ENCODE peak calls at places on chromosomes 1 and 21, in five cellular contexts. A, J, M, H and N are unnamed samples.

GRCh38 chr1:153346067-153346723 is 2.4 kb downstream of the PGLYRP4 start:
- DNase-seq in A (no peak), J (no peak), M (no peak), H (no peak), N (no peak)

GRCh38 chr1:112744019-112744578 is 29.0 kb upstream of the PPM1J start:
- DNase-seq in A (no peak), J (peak), M (no peak), H (peak), N (peak)

GRCh38 chr1:13702425-13703127 is 2.6 kb downstream of the PRDM2 start:
- DNase-seq in A (no peak), J (no peak), M (no peak), H (no peak), N (no peak)

GRCh38 chr21:36917487-36918158 is 48.8 kb downstream of the HLCS start:
- DNase-seq in A (peak), J (peak), M (peak), H (peak), N (peak)

GRCh38 chr1:225152061-225152460 is 222.6 kb downstream of the DNAH14 start:
- DNase-seq in A (no peak), J (no peak), M (no peak), H (no peak), N (no peak)

GRCh38 chr1:7538033-7538432 is 233.1 kb upstream of the VAMP3 start:
- DNase-seq in A (peak), J (peak), M (peak), H (peak), N (no peak)

GRCh38 chr1:174777262-174777661 is 222.5 kb upstream of the CACYBP start:
- DNase-seq in A (no peak), J (peak), M (no peak), H (no peak), N (no peak)

GRCh38 chr21:31866077-31866511 is 6.7 kb upstream of the HUNK start:
- DNase-seq in A (peak), J (peak), M (peak), H (peak), N (peak)

GRCh38 chr1:44553771-44554170 is 120.5 kb downstream of the TMEM53 start:
- DNase-seq in A (no peak), J (peak), M (peak), H (peak), N (peak)

GRCh38 chr1:216175714-216176113 is 247.5 kb downstream of the USH2A start:
- DNase-seq in A (no peak), J (no peak), M (peak), H (no peak), N (no peak)

GRCh38 chr1:94095112-94095637 is 25.8 kb downstream of the ABCA4 start:
- DNase-seq in A (no peak), J (peak), M (no peak), H (peak), N (peak)

GRCh38 chr1:224192082-224192786 is 9.2 kb downstream of the DEGS1 start:
- DNase-seq in A (no peak), J (no peak), M (no peak), H (no peak), N (no peak)

GRCh38 chr1:111535256-111536191 is 32.1 kb upstream of the ADORA3 start:
- DNase-seq in A (no peak), J (no peak), M (no peak), H (peak), N (no peak)

GRCh38 chr21:26366781-26367180 is 196.2 kb upstream of the APP start:
- DNase-seq in A (no peak), J (peak), M (peak), H (no peak), N (no peak)

GRCh38 chr1:29317916-29318530 is 81.7 kb downstream of the PTPRU start:
- DNase-seq in A (no peak), J (no peak), M (no peak), H (no peak), N (no peak)

GRCh38 chr1:81921851-81922462 is 121.2 kb downstream of the ADGRL2 start:
- DNase-seq in A (no peak), J (no peak), M (no peak), H (peak), N (no peak)

GRCh38 chr1:1554926-1555915 is 14.8 kb upstream of the TMEM240 start:
- DNase-seq in A (peak), J (peak), M (peak), H (peak), N (peak)

GRCh38 chr21:30268608-30269197 is 14.0 kb downstream of the KRTAP24-1 start:
- DNase-seq in A (peak), J (peak), M (peak), H (peak), N (no peak)

GRCh38 chr1:24704411-24705259 is 40.6 kb upstream of the CLIC4 start:
- DNase-seq in A (peak), J (peak), M (peak), H (peak), N (peak)

GRCh38 chr1:24707659-24708058 is 37.6 kb upstream of the CLIC4 start:
- DNase-seq in A (peak), J (peak), M (peak), H (peak), N (peak)

GRCh38 chr1:24702511-24703293 is 42.5 kb upstream of the CLIC4 start:
- DNase-seq in A (no peak), J (peak), M (peak), H (peak), N (peak)

GRCh38 chr1:24708938-24709337 is 36.3 kb upstream of the CLIC4 start:
- DNase-seq in A (no peak), J (no peak), M (no peak), H (no peak), N (no peak)

DNA sequence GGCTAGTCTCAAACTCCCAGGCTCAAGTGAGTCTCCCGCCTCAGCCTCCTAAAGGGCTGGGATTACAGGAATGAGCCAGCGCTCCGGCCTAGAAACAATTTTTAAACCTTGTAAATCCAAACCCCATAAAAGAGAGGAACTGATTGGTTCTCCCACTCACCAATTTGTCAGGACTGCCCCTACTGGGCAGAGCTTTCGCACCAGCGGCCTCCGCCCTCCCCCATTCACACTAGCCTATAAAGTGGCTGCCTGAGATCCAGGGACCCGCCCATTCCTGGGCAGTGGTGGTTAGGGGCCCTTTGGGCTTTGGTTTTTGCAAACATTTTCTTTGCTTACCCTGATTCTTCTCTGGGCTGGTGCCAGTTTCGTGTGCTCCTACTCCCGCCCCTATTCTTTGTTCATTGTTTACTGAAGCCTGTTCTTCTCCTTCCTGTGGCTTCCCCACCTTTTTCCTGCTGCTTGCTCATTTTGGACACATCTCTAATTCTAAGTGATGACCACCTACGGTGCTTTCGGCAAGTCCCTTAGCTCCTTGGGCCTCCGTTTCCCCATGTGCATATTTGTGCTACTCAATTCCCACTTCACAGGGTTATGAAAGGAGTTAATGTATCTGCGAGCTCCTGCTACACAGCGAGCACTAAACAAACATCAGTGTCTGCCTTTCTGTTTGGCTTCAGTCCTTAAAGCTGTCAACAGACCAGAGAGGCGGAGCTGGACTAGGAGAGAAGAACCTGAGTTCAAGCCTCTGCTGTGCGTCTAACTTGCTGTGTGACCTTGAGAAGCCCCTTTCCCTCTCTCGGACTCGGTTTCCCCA is 39.8 kb upstream of the CLIC4 start:
- DNase-seq in A (peak), J (peak), M (peak), H (peak), N (peak)
- H3K4me3 ChIP-seq in A (peak), J (no peak), M (peak), H (peak), N (peak)

DNA sequence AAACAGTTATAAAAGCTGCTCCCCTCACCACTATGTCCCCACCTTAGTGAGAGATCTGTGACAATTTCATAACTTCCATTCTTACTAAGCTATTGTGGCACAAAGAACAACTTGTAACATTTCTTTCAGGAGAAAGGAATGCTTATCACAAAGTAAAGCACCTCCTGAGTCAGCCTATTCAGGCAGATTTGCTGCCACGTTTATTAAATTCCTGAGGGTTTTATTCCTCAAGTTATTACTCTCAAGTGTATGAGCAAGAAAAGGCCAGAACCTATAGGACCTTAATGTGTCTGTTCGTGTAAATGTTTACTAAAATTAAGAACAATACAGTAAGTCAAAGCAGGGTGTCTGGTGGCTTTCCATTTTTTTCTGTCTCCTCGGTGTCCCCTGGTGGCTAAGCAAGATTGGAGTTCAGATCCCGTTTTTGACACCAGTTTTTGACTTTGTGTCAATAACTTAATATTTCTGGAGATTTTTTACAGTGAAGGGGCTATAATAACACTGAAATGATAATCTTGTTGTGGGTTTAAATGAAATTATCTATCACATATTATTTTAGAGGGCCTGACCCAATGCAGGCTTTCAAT is 1539.6 kb downstream of the BRINP3 start:
- DNase-seq in A (no peak), J (no peak), M (peak), H (peak), N (no peak)
- TF ChIP-seq CTCF in A (no peak), J (no peak), M (peak), H (peak), N (no peak)

GRCh38 chr1:65998763-65999583 is 206.3 kb downstream of the PDE4B start:
- DNase-seq in A (no peak), J (no peak), M (no peak), H (no peak), N (no peak)

GRCh38 chr1:65997693-65998092 is 205.0 kb downstream of the PDE4B start:
- DNase-seq in A (no peak), J (no peak), M (no peak), H (no peak), N (no peak)

GRCh38 chr1:65995928-65996327 is 203.2 kb downstream of the PDE4B start:
- DNase-seq in A (no peak), J (no peak), M (no peak), H (no peak), N (no peak)

GRCh38 chr1:66003690-66004089 is 211.0 kb downstream of the PDE4B start:
- DNase-seq in A (no peak), J (no peak), M (no peak), H (no peak), N (no peak)

GRCh38 chr1:66000033-66000637 is 207.4 kb downstream of the PDE4B start:
- DNase-seq in A (no peak), J (peak), M (no peak), H (no peak), N (no peak)
- H3K4me3 ChIP-seq in A (no peak), J (no peak), M (no peak), H (no peak), N (no peak)

GRCh38 chr1:165683848-165684485 is 14.4 kb downstream of the ALDH9A1 start:
- DNase-seq in A (no peak), J (no peak), M (no peak), H (no peak), N (no peak)

GRCh38 chr1:165688046-165688445 is 10.3 kb downstream of the ALDH9A1 start:
- DNase-seq in A (no peak), J (no peak), M (no peak), H (no peak), N (no peak)

GRCh38 chr1:165686971-165687433 is 11.4 kb downstream of the ALDH9A1 start:
- DNase-seq in A (no peak), J (no peak), M (no peak), H (no peak), N (no peak)

DNA sequence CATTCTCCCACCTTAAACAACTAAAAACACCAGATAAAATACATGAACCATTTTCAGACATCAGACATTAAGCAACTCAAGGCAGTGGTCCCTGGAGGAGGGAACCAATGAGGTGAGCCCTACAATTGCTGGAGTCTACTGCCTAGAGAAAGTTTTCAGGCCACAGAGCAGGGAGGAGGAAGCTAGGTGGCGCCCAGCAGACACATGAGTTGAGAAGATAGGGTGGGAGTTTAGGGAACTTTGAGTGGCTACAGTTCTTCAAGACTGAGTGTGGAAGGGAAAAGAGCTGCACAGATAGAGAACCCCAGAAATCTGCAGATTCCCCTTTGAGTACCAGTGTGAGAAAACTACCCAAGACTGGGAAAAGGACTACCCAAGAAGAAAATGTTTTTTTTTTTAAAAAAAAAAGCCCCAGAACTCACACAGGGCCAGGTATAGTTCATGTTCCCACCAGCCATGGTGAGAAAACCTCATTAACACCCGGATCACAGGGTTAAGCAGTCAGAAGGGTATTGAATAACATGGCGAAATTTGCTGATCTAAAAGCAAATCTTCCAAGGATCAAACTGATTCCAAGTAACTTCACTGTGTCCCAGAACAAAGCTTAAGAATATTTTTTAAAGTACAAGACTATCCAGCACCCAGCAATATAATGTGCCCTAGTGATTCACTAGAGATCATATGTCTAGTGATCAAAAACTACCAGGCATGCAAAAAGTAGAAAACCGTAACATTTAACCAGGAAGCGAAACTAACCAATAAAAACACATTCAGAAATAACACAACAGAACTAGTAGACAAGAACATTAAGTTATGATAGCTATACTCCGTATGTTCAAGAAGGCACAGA is 12.0 kb downstream of the ALDH9A1 start:
- DNase-seq in A (peak), J (no peak), M (peak), H (no peak), N (peak)
- TF ChIP-seq CTCF in A (peak), J (peak), M (peak), H (no peak), N (peak)